ENCODE peak calls at places on chromosomes 1 and 21, in nine cellular contexts. V is fibroblast of pulmonary artery; M is T-helper 1 cell; J is AG04450; P is activated CD8-positive, alpha-beta memory T cell treated with anti-CD3 and anti-CD28 coated beads, Interleukin-2, amount 10 ng/mL, durations not matched to agents 7 days and 5 days; W is NCI-H2171; G is renal cortical epithelial cell; E is activated CD8-positive, alpha-beta T cell treated with anti-CD3 and anti-CD28 coated beads for 36 hours; F is BJ. K is an unnamed sample.

GRCh38 chr21:43869486-43870325 is 4.7 kb downstream of the AGPAT3 start:
- DNase-seq in E (no peak), G (no peak), P (no peak), J (no peak), M (no peak), W (no peak), F (no peak), V (no peak), K (no peak)

GRCh38 chr1:235935506-235936224 is 69.0 kb upstream of the LYST start:
- DNase-seq in V (no peak), P (no peak), J (no peak), E (no peak), M (no peak), W (no peak), G (no peak), F (no peak), K (no peak)

GRCh38 chr1:96478228-96478627 is 243.4 kb upstream of the PTBP2 start:
- DNase-seq in G (no peak), W (no peak), P (no peak), V (no peak), J (no peak), F (no peak), E (no peak), M (no peak), K (no peak)

GRCh38 chr1:1434131-1434811 is 1.2 kb upstream of the VWA1 start:
- DNase-seq in J (no peak), E (peak; percentile 50), M (no peak), P (no peak), G (no peak), V (no peak), W (no peak), F (no peak), K (no peak)

GRCh38 chr1:40833979-40834378 is 28.2 kb downstream of the CITED4 start:
- DNase-seq in M (no peak), P (no peak), J (no peak), W (no peak), V (no peak), F (no peak), G (no peak), E (no peak), K (no peak)

GRCh38 chr1:95169544-95169943 is 52.4 kb downstream of the TLCD4 start:
- DNase-seq in E (no peak), W (no peak), P (no peak), J (no peak), F (no peak), M (no peak), V (no peak), G (peak; percentile 90), K (no peak)

GRCh38 chr1:35808376-35809155 is 750 bp downstream of the AGO4 start:
- DNase-seq in J (no peak), V (no peak), W (no peak), P (peak; percentile 52), G (peak; percentile 38), F (no peak), E (peak; percentile 35), M (no peak), K (no peak)

GRCh38 chr1:118978914-118979701 is 9.0 kb downstream of the TBX15 start:
- DNase-seq in W (no peak), E (no peak), M (no peak), J (no peak), F (no peak), P (no peak), V (no peak), G (no peak), K (no peak)

GRCh38 chr1:201126832-201127754 is at the start of gene ASCL5:
- DNase-seq in E (no peak), F (no peak), P (no peak), M (no peak), G (no peak), W (no peak), V (no peak), J (no peak), K (no peak)

GRCh38 chr21:18987515-18988026 is 584.0 kb upstream of the TMPRSS15 start:
- DNase-seq in E (no peak), F (no peak), M (no peak), P (no peak), J (no peak), W (no peak), V (no peak), G (peak; percentile 33), K (no peak)

GRCh38 chr1:150559627-150560010 is 10.4 kb downstream of the ADAMTSL4 start:
- DNase-seq in V (no peak), J (no peak), F (no peak), E (no peak), M (no peak), P (peak; percentile 40), G (no peak), W (no peak), K (no peak)

K was measured in esophagus muscularis mucosa.